ENCODE peak calls at places on chromosomes 16 and 17, in eight cellular contexts. M is left cardiac atrium; C is neural crest cell; T is activated T-helper 1 cell treated with Interleukin-2 at 50 U/mL for 16 hours; E is head of caudate nucleus; K is ELF-1; U is stimulated activated CD4-positive, alpha-beta T cell treated with anti-CD3 and anti-CD28 coated beads, Interleukin-4, amount 100 ng/mL, for 48 hours; A is HEK293T. J is an unnamed sample.

GRCh38 chr16:56944954-56945839 is 13.3 kb downstream of the HERPUD1 start:
- DNase-seq in M (no peak), C (no peak), T (no peak), E (no peak), K (no peak), U (no peak), A (no peak), J (no peak)

GRCh38 chr17:77779711-77780539 is 178.6 kb upstream of the TNRC6C start:
- DNase-seq in M (peak), C (no peak), T (no peak), E (peak), K (no peak), U (no peak), A (no peak), J (no peak)

GRCh38 chr16:74487634-74488495 is 66.6 kb upstream of the CLEC18B start:
- DNase-seq in M (no peak), C (no peak), T (no peak), E (no peak), K (no peak), U (no peak), A (peak), J (no peak)

GRCh38 chr17:44977740-44978584 is 9.9 kb upstream of the C1QL1 start:
- DNase-seq in M (no peak), C (no peak), T (no peak), E (no peak), K (no peak), U (no peak), A (no peak), J (no peak)

GRCh38 chr17:47621293-47622178 is 28.2 kb upstream of the KPNB1 start:
- DNase-seq in M (peak), C (no peak), T (no peak), E (peak), K (peak), U (no peak), A (peak), J (no peak)

GRCh38 chr16:66344533-66345145 is 21.9 kb upstream of the CDH5 start:
- DNase-seq in M (no peak), C (peak), T (no peak), E (peak), K (no peak), U (peak), A (no peak), J (peak)

GRCh38 chr17:12282056-12282455 is 261.4 kb downstream of the MAP2K4 start:
- DNase-seq in M (no peak), C (no peak), T (no peak), E (no peak), K (no peak), U (no peak), A (no peak), J (no peak)

GRCh38 chr16:49737541-49737940 is 118.4 kb downstream of the ZNF423 start:
- DNase-seq in M (no peak), C (no peak), T (no peak), E (no peak), K (no peak), U (no peak), A (no peak), J (no peak)

GRCh38 chr17:19706791-19707727 is 9.3 kb downstream of the SLC47A2 start:
- DNase-seq in M (no peak), C (no peak), T (no peak), E (peak), K (no peak), U (no peak), A (no peak), J (no peak)

GRCh38 chr17:1958134-1958881 is 66.8 kb downstream of the RTN4RL1 start:
- DNase-seq in M (peak), C (no peak), T (no peak), E (no peak), K (no peak), U (no peak), A (no peak), J (no peak)

GRCh38 chr17:80501739-80502577 is 25.6 kb upstream of the NPTX1 start:
- DNase-seq in M (no peak), C (no peak), T (no peak), E (peak), K (no peak), U (no peak), A (no peak), J (no peak)

GRCh38 chr17:69575346-69575761 is 160.9 kb downstream of the MAP2K6 start:
- DNase-seq in M (no peak), C (no peak), T (no peak), E (no peak), K (no peak), U (no peak), A (no peak), J (no peak)

GRCh38 chr17:9360610-9361571 is 214.7 kb downstream of the STX8 start:
- DNase-seq in M (peak), C (no peak), T (no peak), E (no peak), K (no peak), U (no peak), A (no peak), J (no peak)

GRCh38 chr17:81349397-81350319 is 45.6 kb upstream of the BAHCC1 start:
- DNase-seq in M (no peak), C (no peak), T (no peak), E (no peak), K (no peak), U (no peak), A (no peak), J (no peak)

GRCh38 chr16:57084257-57084770 is 8.1 kb upstream of the CPNE2 start:
- DNase-seq in M (peak), C (peak), T (peak), E (peak), K (peak), U (peak), A (peak), J (peak)

GRCh38 chr16:1773703-1774455 is 945 bp upstream of the MRPS34 start:
- DNase-seq in M (no peak), C (no peak), T (no peak), E (no peak), K (no peak), U (no peak), A (no peak), J (no peak)

GRCh38 chr17:80761421-80761871 is 216.8 kb downstream of the RPTOR start:
- DNase-seq in M (no peak), C (no peak), T (peak), E (no peak), K (no peak), U (peak), A (no peak), J (no peak)

GRCh38 chr17:50533185-50533584 is 650 bp downstream of the EPN3 start:
- DNase-seq in M (no peak), C (no peak), T (no peak), E (no peak), K (no peak), U (no peak), A (no peak), J (no peak)

GRCh38 chr16:86883583-86884188 is 305.3 kb downstream of the FOXL1 start:
- DNase-seq in M (no peak), C (no peak), T (no peak), E (peak), K (no peak), U (no peak), A (no peak), J (no peak)

GRCh38 chr17:2071024-2071385 is 16.1 kb downstream of the HIC1 start:
- DNase-seq in M (no peak), C (no peak), T (no peak), E (no peak), K (no peak), U (no peak), A (no peak), J (no peak)

GRCh38 chr17:32569171-32570080 is 82.6 kb downstream of the CDK5R1 start:
- DNase-seq in M (no peak), C (no peak), T (no peak), E (no peak), K (no peak), U (no peak), A (no peak), J (no peak)

GRCh38 chr17:45812102-45812501 is 28.0 kb downstream of the CRHR1 start:
- DNase-seq in M (no peak), C (no peak), T (no peak), E (no peak), K (no peak), U (no peak), A (peak), J (no peak)

J was measured in COR-L47.